ENCODE peak calls at places on chromosomes 1 and 21, in six cellular contexts. K is AG04449; W is H9; L is ovary; O is CD8-positive, alpha-beta T cell; E is AG10803. M is an unnamed sample.

GRCh38 chr1:114345930-114346479 is 165.0 kb downstream of the TRIM33 start:
- DNase-seq in K (no peak), W (peak; percentile 77), L (peak; percentile 71), O (no peak), E (no peak), M (no peak)

GRCh38 chr1:244303610-244303969 is 148.1 kb downstream of the ADSS2 start:
- DNase-seq in K (no peak), W (no peak), L (no peak), O (no peak), E (no peak), M (no peak)

GRCh38 chr1:94090761-94091160 is 30.2 kb downstream of the ABCA4 start:
- DNase-seq in K (no peak), W (no peak), L (no peak), O (no peak), E (no peak), M (no peak)

GRCh38 chr1:177103005-177103404 is 61.5 kb downstream of the ASTN1 start:
- DNase-seq in K (no peak), W (no peak), L (no peak), O (no peak), E (no peak), M (no peak)

GRCh38 chr1:224138198-224138597 is 24.3 kb downstream of the FBXO28 start:
- DNase-seq in K (no peak), W (no peak), L (no peak), O (no peak), E (no peak), M (no peak)

GRCh38 chr1:180881806-180882509 is 30.7 kb upstream of the KIAA1614 start:
- DNase-seq in K (no peak), W (no peak), L (no peak), O (no peak), E (peak; percentile 63), M (no peak)

GRCh38 chr1:198833706-198834497 is 195.1 kb downstream of the PTPRC start:
- DNase-seq in K (no peak), W (no peak), L (no peak), O (no peak), E (no peak), M (no peak)

GRCh38 chr1:220810179-220810653 is 23.5 kb downstream of the MTARC1 start:
- DNase-seq in K (no peak), W (peak; percentile 86), L (peak; percentile 84), O (peak; percentile 21), E (peak; percentile 82), M (no peak)

GRCh38 chr1:223742861-223743517 is 30.6 kb downstream of the CAPN2 start:
- DNase-seq in K (no peak), W (no peak), L (no peak), O (no peak), E (no peak), M (no peak)

GRCh38 chr21:30116474-30116873 is 50.1 kb downstream of the CLDN17 start:
- DNase-seq in K (no peak), W (no peak), L (no peak), O (no peak), E (no peak), M (no peak)

GRCh38 chr1:214506972-214507431 is 44.4 kb downstream of the PTPN14 start:
- DNase-seq in K (no peak), W (no peak), L (no peak), O (no peak), E (no peak), M (no peak)

GRCh38 chr1:59124166-59124565 is 172.7 kb upstream of the FGGY start:
- DNase-seq in K (no peak), W (no peak), L (no peak), O (no peak), E (peak; percentile 46), M (no peak)

GRCh38 chr1:175708787-175709186 is 34.6 kb downstream of the TNR start:
- DNase-seq in K (no peak), W (no peak), L (no peak), O (no peak), E (no peak), M (no peak)
- TF ChIP-seq CTCF in K (no peak), W (no peak), L (no peak), O (no peak), E (no peak), M (no peak)

GRCh38 chr1:152440635-152441471 is 26.8 kb upstream of the CRNN start:
- DNase-seq in K (no peak), W (peak; percentile 40), L (peak; percentile 45), O (peak; percentile 35), E (peak; percentile 75), M (peak; percentile 13)
- TF ChIP-seq CTCF in K (peak; percentile 82), W (peak; percentile 57), L (no peak), O (peak; percentile 75), E (peak; percentile 93), M (peak; percentile 94)

GRCh38 chr1:246160398-246160797 is 346.7 kb downstream of the SMYD3 start:
- DNase-seq in K (no peak), W (no peak), L (no peak), O (no peak), E (no peak), M (no peak)
- TF ChIP-seq CTCF in K (no peak), W (no peak), L (no peak), O (no peak), E (no peak), M (no peak)

GRCh38 chr1:25167269-25168192 is 64.8 kb downstream of the SYF2 start:
- DNase-seq in K (no peak), W (no peak), L (no peak), O (no peak), E (no peak), M (no peak)

GRCh38 chr1:25169610-25170009 is 62.7 kb downstream of the SYF2 start:
- DNase-seq in K (no peak), W (no peak), L (no peak), O (no peak), E (no peak), M (no peak)

GRCh38 chr1:25169168-25169567 is 63.1 kb downstream of the SYF2 start:
- DNase-seq in K (no peak), W (no peak), L (no peak), O (no peak), E (no peak), M (no peak)

GRCh38 chr1:25166847-25167246 is 65.5 kb downstream of the SYF2 start:
- DNase-seq in K (no peak), W (no peak), L (no peak), O (no peak), E (no peak), M (no peak)

DNA sequence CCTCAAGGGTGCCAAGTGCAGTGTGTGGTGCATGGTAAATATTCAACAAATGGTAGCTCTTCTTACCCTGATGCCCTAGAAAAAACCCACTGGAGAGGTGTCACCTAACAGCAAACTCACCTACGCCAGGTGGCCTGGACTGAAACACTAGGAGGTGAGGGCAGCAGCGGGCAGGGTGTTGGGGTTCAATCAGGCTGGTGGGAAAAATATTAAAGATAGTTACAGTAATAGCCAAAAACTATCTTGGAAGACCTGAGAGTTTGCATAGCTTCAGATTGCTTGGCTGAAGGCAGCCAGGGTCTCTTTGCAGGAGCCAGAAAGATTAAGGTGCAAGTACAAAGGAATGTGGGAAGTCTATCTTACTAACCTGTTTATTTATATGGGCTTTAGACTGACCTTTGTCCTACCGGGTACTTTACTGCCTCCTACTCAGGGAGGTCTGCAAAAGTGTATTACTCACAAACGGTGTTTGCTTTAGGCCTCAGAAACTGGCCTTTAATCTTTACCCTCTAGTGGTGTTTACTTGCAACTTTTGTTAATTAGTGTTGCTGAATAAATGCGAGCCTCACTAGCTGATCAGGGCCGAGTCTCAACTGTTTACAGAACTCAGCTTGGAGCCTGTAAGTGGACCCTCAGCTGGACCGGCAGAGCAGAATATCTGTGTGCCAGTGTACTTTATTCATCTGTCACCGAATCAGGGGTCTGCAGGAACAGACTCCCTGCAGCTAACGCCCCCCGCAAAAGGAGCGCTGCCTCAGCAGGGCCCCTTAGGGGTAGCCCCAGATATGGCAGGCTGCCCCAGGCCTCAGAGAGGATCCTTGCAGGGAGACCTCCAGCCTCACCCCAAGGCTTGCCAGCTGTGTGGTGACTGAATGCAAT is 63.9 kb downstream of the SYF2 start:
- DNase-seq in K (no peak), W (no peak), L (no peak), O (no peak), E (no peak), M (no peak)
- TF ChIP-seq CTCF in K (no peak), W (peak; percentile 46), L (no peak), O (no peak), E (no peak), M (no peak)

DNA sequence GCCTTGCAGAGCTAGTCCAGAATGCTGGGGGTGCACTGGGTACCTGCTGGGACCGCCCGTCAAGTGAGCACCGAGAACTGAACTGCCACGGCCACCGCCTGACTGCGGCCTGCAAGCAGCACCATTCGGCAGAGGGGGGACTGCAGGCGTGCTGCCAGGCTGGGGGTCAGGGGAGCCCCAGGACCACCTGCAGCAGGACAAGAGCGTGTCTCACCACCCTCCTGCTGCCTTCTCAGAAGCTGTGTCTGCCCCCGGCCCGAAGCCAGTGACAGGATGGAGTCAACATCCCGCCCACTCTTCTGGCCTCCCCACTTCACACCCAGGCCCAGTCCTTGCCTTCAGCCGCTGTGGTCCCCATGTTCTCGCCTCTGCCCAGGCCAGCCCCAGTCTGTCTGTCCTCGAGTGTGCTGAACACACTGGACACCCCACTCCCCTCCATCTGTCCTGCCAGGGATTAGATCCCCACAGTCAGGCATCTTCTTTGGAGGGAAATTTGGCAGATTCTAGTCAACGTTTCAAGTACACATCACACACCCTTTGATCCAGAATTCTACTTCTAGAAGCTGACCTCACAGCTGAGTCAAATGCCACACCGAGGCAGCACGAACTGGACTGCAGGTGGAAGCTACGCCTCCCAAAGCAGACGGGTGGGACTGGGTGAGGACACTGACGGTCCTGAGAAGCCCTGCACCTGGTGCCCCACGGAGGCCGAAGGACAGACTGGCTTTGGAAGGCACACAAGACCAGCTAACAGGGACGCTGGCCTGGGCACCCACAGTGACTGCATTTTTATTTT is 26.0 kb downstream of the PTTG1IP start:
- DNase-seq in K (no peak), W (no peak), L (peak; percentile 23), O (no peak), E (no peak), M (no peak)
- TF ChIP-seq CTCF in K (no peak), W (no peak), L (no peak), O (no peak), E (no peak), M (no peak)

DNA sequence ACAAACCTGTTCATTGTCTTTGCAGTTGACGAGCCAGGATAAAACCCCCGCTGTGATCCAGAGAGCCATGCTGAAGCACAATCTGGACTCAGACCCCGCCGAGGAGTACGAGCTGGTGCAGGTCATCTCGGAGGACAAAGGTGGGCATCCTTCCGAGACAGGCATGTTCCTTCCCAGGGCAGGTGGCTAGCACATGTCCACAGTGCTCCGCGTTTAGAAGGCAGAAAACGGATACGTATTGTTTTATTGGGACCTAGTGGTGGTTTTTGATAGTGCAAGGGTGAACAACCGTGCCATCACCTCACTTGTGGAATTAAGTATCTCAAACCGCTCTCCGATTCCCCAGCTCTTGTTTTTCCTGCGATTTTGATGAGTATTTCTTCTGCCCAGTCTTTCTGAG is 115.3 kb downstream of the COLGALT2 start:
- DNase-seq in K (no peak), W (no peak), L (no peak), O (no peak), E (no peak), M (no peak)
- TF ChIP-seq CTCF in K (no peak), W (peak; percentile 55), L (no peak), O (no peak), E (peak; percentile 12), M (peak; percentile 35)

M was measured in epithelial cell of proximal tubule.